ENCODE peak calls at places on chromosomes 3 and 15, in eight cellular contexts. R, K, B, V, G, J, P and D are unnamed samples.

GRCh38 chr3:50275160-50275995 is 3.5 kb upstream of the LSMEM2 start:
- DNase-seq in R (no peak), K (no peak), B (no peak), V (no peak), G (peak), J (no peak), P (no peak), D (no peak)

GRCh38 chr15:72169236-72169920 is 28.2 kb downstream of the GRAMD2A start:
- DNase-seq in R (no peak), K (no peak), B (no peak), V (no peak), G (no peak), J (no peak), P (no peak), D (no peak)

GRCh38 chr15:31276596-31277298 is 49.9 kb upstream of the KLF13 start:
- DNase-seq in R (no peak), K (no peak), B (no peak), V (no peak), G (no peak), J (no peak), P (no peak), D (no peak)

GRCh38 chr3:149512073-149512782 is 37.7 kb downstream of the TM4SF4 start:
- DNase-seq in R (peak), K (peak), B (no peak), V (peak), G (peak), J (peak), P (peak), D (peak)

GRCh38 chr3:192121921-192122320 is 605.4 kb downstream of the FGF12 start:
- DNase-seq in R (no peak), K (no peak), B (no peak), V (no peak), G (no peak), J (no peak), P (no peak), D (no peak)

GRCh38 chr3:141530133-141530768 is 43.4 kb downstream of the RASA2 start:
- DNase-seq in R (no peak), K (peak), B (no peak), V (peak), G (no peak), J (peak), P (no peak), D (peak)

GRCh38 chr3:106068795-106069194 is 200.0 kb upstream of the CBLB start:
- DNase-seq in R (no peak), K (peak), B (no peak), V (peak), G (no peak), J (no peak), P (no peak), D (no peak)

GRCh38 chr3:180018588-180018987 is 18.1 kb downstream of the PEX5L start:
- DNase-seq in R (no peak), K (no peak), B (no peak), V (no peak), G (no peak), J (no peak), P (no peak), D (no peak)

GRCh38 chr3:28239108-28239507 is 2.3 kb upstream of the CMC1 start:
- DNase-seq in R (no peak), K (no peak), B (no peak), V (no peak), G (no peak), J (no peak), P (no peak), D (no peak)

GRCh38 chr3:102123590-102124190 is 274.4 kb downstream of the NFKBIZ start:
- DNase-seq in R (no peak), K (peak), B (no peak), V (peak), G (no peak), J (no peak), P (peak), D (peak)

GRCh38 chr3:25427155-25428002 is 684 bp upstream of the RARB start:
- DNase-seq in R (no peak), K (peak), B (no peak), V (peak), G (no peak), J (no peak), P (peak), D (peak)

GRCh38 chr3:131109156-131109555 is 82.5 kb downstream of the NEK11 start:
- DNase-seq in R (no peak), K (no peak), B (no peak), V (peak), G (no peak), J (no peak), P (no peak), D (no peak)

GRCh38 chr3:96209703-96210102 is 604.7 kb upstream of the EPHA6 start:
- DNase-seq in R (no peak), K (no peak), B (no peak), V (no peak), G (no peak), J (no peak), P (no peak), D (no peak)

GRCh38 chr15:79431636-79432344 is at the start of gene MINAR1:
- DNase-seq in R (peak), K (peak), B (no peak), V (peak), G (no peak), J (peak), P (peak), D (peak)

GRCh38 chr15:41983221-41983620 is 10.9 kb upstream of the EHD4 start:
- DNase-seq in R (no peak), K (no peak), B (no peak), V (no peak), G (no peak), J (no peak), P (no peak), D (no peak)
- TF ChIP-seq CTCF in R (no peak), K (no peak), B (no peak), V (no peak), G (no peak), J (no peak), P (no peak), D (no peak)

GRCh38 chr15:57761562-57761961 is 55.0 kb downstream of the POLR2M start:
- DNase-seq in R (no peak), K (peak), B (no peak), V (no peak), G (no peak), J (no peak), P (no peak), D (no peak)

GRCh38 chr15:57758556-57758955 is 52.0 kb downstream of the POLR2M start:
- DNase-seq in R (no peak), K (no peak), B (no peak), V (no peak), G (no peak), J (no peak), P (no peak), D (no peak)

GRCh38 chr15:57767526-57767925 is 61.0 kb downstream of the POLR2M start:
- DNase-seq in R (no peak), K (no peak), B (no peak), V (no peak), G (no peak), J (no peak), P (no peak), D (no peak)

GRCh38 chr15:57762302-57762701 is 55.8 kb downstream of the POLR2M start:
- DNase-seq in R (no peak), K (no peak), B (no peak), V (no peak), G (no peak), J (no peak), P (no peak), D (no peak)
- TF ChIP-seq CTCF in R (peak), K (peak), B (no peak), V (no peak), G (no peak), J (peak), P (peak), D (no peak)

DNA sequence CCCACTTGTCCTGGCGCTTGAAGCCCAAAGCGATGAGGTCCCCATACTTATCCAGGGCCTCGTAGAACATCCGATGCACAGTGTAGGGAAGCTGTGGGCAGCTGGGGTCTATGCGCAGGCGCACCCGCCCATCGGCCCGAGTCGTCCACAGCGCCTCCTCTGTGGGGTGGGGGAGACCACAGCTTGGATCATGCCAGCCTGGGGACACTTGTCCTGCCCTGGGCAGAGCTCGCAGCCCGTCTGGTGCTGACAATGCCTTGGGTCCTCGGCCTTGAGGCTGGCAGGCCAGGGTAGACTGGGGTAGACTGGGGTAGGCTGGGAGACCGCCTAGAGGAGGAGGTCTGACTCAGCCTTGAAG is 39.8 kb downstream of the ACSBG1 start:
- DNase-seq in R (no peak), K (no peak), B (no peak), V (no peak), G (no peak), J (no peak), P (no peak), D (no peak)
- TF ChIP-seq CTCF in R (no peak), K (no peak), B (no peak), V (no peak), G (no peak), J (no peak), P (no peak), D (no peak)

DNA sequence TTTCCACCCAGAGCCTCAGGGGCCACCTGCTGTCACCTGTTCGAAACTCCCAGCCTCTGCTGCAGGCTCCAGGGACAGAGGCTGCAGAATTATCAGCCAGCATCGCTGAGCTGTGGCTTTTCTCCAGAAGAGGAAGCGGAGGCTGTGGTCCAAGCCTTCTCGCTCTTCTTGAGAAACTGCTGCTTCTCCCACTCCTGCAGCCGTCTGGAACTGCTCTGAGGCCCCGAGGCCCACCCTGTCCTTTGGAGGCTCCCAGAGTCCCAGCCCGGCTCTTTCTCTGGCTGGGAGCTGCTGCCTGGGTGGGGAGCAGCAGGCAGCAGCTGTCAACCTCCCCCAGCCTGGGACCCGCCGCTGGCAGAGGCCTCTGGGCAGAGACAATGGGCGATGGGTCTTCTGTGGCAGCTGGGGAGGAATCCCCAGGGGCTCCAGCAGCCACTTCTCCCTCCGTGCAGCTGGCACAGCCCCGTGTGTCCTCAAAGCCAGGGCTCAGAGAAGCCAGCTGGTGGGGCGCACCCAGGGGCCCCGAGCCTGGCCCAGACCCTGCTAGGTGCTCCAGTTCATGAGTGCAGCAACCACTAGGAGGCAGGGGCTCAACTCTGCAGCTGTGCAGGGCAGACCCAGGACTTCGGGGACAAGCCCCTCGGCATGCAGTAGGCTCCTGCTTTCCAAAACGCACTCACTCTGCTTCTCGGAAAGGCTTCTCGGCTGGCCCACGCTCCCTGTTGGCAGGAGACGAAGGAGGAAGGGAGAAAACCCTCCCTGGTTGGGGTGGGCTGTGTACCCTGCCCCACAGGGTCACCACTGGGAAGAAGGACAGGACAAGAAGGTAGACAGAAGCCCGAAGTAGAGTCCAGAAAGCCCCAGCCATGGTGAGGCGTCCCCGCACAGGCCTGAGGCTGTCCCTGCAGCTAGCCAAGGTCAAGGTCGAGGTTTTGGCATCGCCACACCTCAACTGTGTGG is 49.9 kb upstream of the FURIN start:
- DNase-seq in R (no peak), K (no peak), B (no peak), V (no peak), G (no peak), J (no peak), P (no peak), D (no peak)
- TF ChIP-seq CTCF in R (peak), K (peak), B (peak), V (peak), G (no peak), J (no peak), P (peak), D (no peak)